ENCODE peak calls at places on chromosomes 3 and 15, in four cellular contexts. W is psoas muscle, L is hepatocyte, P is GM23338. B is an unnamed sample.

GRCh38 chr15:70062321-70062956 is 35.3 kb downstream of the TLE3 start:
- DNase-seq in L (peak; percentile 63), W (peak; percentile 77), P (no peak), B (peak; percentile 79)

GRCh38 chr3:109081746-109082510 is 36.0 kb downstream of the MORC1 start:
- DNase-seq in W (no peak), L (peak; percentile 70), P (peak; percentile 85), B (no peak)

GRCh38 chr3:61253756-61254155 is 2.5 kb upstream of the FHIT start:
- DNase-seq in L (no peak), P (no peak), W (no peak), B (no peak)

GRCh38 chr15:39942101-39942752 is 8.3 kb downstream of the EIF2AK4 start:
- DNase-seq in P (peak; percentile 62), W (no peak), L (no peak), B (no peak)

GRCh38 chr15:91928676-91929075 is 75.2 kb downstream of the SLCO3A1 start:
- DNase-seq in W (no peak), P (no peak), L (no peak), B (no peak)

GRCh38 chr15:81304226-81304625 is 19.7 kb downstream of the STARD5 start:
- DNase-seq in P (no peak), L (no peak), W (no peak), B (no peak)

GRCh38 chr3:192445768-192446644 is 281.3 kb downstream of the FGF12 start:
- DNase-seq in P (no peak), L (no peak), W (no peak), B (no peak)

GRCh38 chr3:124707667-124708066 is 22.6 kb upstream of the UMPS start:
- DNase-seq in P (peak; percentile 66), W (no peak), L (peak; percentile 45), B (no peak)

GRCh38 chr3:10964537-10965167 is 27.9 kb upstream of the SLC6A1 start:
- DNase-seq in W (no peak), L (peak; percentile 47), P (peak; percentile 78), B (no peak)

GRCh38 chr15:58332676-58333400 is 99.0 kb upstream of the LIPC start:
- DNase-seq in P (no peak), L (peak; percentile 43), W (no peak), B (no peak)

GRCh38 chr3:196708467-196708866 is 3.6 kb downstream of the CEP19 start:
- DNase-seq in L (no peak), W (no peak), P (no peak), B (no peak)

GRCh38 chr3:45112939-45113338 is 33.2 kb downstream of the CDCP1 start:
- DNase-seq in L (no peak), P (no peak), W (no peak), B (no peak)

GRCh38 chr15:40511472-40512133 is 40.8 kb downstream of the CHST14 start:
- DNase-seq in W (peak; percentile 89), L (peak; percentile 76), P (peak; percentile 87), B (peak; percentile 75)

GRCh38 chr15:31487811-31488436 is 161.3 kb downstream of the KLF13 start:
- DNase-seq in P (no peak), L (no peak), W (no peak), B (no peak)

GRCh38 chr3:155745795-155746550 is 1.1 kb upstream of the PLCH1 start:
- DNase-seq in P (peak; percentile 91), L (peak; percentile 35), W (no peak), B (no peak)

GRCh38 chr3:127484601-127485388 is 105.7 kb downstream of the TPRA1 start:
- DNase-seq in W (no peak), L (no peak), P (no peak), B (peak; percentile 11)

GRCh38 chr15:84804005-84804803 is 13.0 kb upstream of the ALPK3 start:
- DNase-seq in W (no peak), P (no peak), L (no peak), B (no peak)

GRCh38 chr3:17349093-17349492 is 393.3 kb downstream of the TBC1D5 start:
- DNase-seq in L (no peak), P (no peak), W (no peak), B (no peak)

GRCh38 chr15:63403254-63403945 is 21.8 kb upstream of the CA12 start:
- DNase-seq in L (no peak), W (no peak), P (no peak), B (no peak)

GRCh38 chr15:67543348-67543718 is 830 bp downstream of the MAP2K5 start:
- DNase-seq in W (peak; percentile 57), L (peak; percentile 19), P (no peak), B (no peak)

GRCh38 chr3:72271215-72271614 is 486.3 kb upstream of the PROK2 start:
- DNase-seq in P (no peak), L (no peak), W (peak; percentile 59), B (no peak)

GRCh38 chr3:177517906-177518305 is 320.6 kb upstream of the TBL1XR1 start:
- DNase-seq in W (no peak), L (no peak), P (no peak), B (no peak)

GRCh38 chr3:56154297-56154696 is 314.0 kb downstream of the ERC2 start:
- DNase-seq in L (no peak), W (no peak), P (no peak), B (no peak)

GRCh38 chr3:111926266-111926676 is 52.6 kb upstream of the ABHD10 start:
- DNase-seq in W (no peak), L (no peak), P (no peak), B (no peak)

GRCh38 chr3:79140718-79141117 is 627.1 kb downstream of the ROBO1 start:
- DNase-seq in W (no peak), L (no peak), P (no peak), B (no peak)

GRCh38 chr15:80844011-80844732 is 65.0 kb downstream of the CEMIP start:
- DNase-seq in L (no peak), W (no peak), P (no peak), B (no peak)

GRCh38 chr3:120095226-120096165 is 1.2 kb upstream of the GSK3B start:
- DNase-seq in P (peak; percentile 95), W (peak; percentile 94), L (peak; percentile 97), B (peak; percentile 93)
- TF ChIP-seq CTCF in P (no peak), W (no peak), L (no peak), B (no peak)

GRCh38 chr3:12275974-12276373 is 12.9 kb upstream of the PPARG start:
- DNase-seq in L (no peak), W (no peak), P (no peak), B (no peak)

GRCh38 chr3:12284591-12284990 is 4.3 kb upstream of the PPARG start:
- DNase-seq in P (no peak), W (no peak), L (no peak), B (no peak)

GRCh38 chr3:12280333-12280732 is 8.5 kb upstream of the PPARG start:
- DNase-seq in L (no peak), W (no peak), P (no peak), B (no peak)

GRCh38 chr3:12285003-12285555 is 3.8 kb upstream of the PPARG start:
- DNase-seq in L (no peak), P (no peak), W (no peak), B (no peak)

DNA sequence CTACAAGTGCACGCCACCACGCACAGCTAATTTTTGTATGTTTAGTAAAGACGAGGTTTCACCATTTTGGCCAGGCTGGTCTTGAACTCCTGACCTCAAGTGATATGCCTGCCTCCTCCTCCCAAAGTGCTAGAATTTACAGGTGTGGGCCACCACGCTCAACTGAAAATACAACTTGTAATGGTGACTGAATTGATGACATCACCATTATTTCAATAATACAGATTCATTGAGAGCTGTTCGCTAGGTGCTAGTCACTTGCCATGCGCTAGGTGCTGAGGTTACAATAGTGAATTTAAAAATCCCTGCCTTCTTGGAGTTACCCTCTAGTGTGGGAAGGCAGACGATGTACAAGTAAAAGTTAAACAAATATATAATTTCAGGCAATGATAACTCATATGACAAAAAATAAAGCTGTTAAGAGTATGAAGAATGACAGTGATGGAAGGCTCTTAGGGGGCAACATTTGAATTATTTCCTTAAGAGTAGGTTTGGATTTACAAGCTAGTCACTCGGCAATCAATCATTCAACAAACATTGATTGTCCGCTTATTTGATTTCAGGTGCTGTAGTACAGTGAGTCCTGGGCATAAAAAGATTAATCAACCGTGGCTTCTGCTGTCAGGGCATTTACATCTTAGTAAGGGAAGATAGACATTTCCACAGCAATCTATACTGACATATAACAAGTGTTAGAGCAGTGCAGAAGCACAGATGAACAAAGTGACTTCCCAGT is 9.1 kb upstream of the PPARG start:
- DNase-seq in P (no peak), L (no peak), W (no peak), B (no peak)
- H3K27me3 ChIP-seq in P (peaks cover 2% of the 10 kb centered on the region), L (no peaks in the 10 kb centered on the region), W (no peaks in the 10 kb centered on the region), B (no peaks in the 10 kb centered on the region)

DNA sequence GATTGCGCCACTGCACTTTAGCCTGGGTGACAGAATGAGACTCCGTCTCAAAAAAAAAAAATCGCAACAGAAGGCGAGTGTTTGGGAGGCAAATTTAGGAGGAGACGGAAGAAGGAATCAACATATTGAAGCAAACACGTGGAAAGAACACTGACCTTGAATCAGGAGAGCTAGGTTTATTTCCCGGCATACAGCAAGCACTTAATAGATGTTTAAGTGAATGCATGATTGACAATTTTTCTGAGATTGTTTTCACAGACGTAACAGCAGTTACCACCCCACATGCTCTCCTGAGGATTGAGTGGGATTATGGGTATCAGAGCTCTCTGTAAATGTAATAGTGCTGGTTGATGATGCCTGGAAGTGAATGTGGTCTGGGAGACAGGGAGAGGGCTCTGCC is 5.6 kb upstream of the RPP25 start:
- DNase-seq in P (no peak), L (no peak), W (no peak), B (no peak)
- H3K4me1 ChIP-seq in P (peaks cover 19% of the 10 kb centered on the region), L (peaks cover 20% of the 10 kb centered on the region), W (peaks cover 16% of the 10 kb centered on the region), B (peaks cover 18% of the 10 kb centered on the region)

GRCh38 chr3:81643721-81644120 is 117.7 kb downstream of the GBE1 start:
- DNase-seq in L (peak; percentile 19), P (peak; percentile 53), W (no peak), B (no peak)
- TF ChIP-seq CTCF in L (peak; percentile 36), P (peak; percentile 79), W (peak; percentile 13), B (peak; percentile 34)

GRCh38 chr15:77753939-77754338 is 121.2 kb upstream of the LINGO1 start:
- DNase-seq in L (no peak), P (no peak), W (no peak), B (no peak)
- H3K27me3 ChIP-seq in L (no peaks in the 10 kb centered on the region), P (no peaks in the 10 kb centered on the region), W (no peaks in the 10 kb centered on the region), B (no peaks in the 10 kb centered on the region)

GRCh38 chr3:53167418-53168174 is 6.6 kb downstream of the PRKCD start:
- DNase-seq in L (no peak), W (no peak), P (no peak), B (no peak)

GRCh38 chr3:53166781-53167291 is 5.8 kb downstream of the PRKCD start:
- DNase-seq in P (no peak), L (no peak), W (peak; percentile 84), B (peak; percentile 85)

GRCh38 chr3:53168175-53168923 is 7.3 kb downstream of the PRKCD start:
- DNase-seq in P (no peak), L (no peak), W (no peak), B (peak; percentile 71)

GRCh38 chr3:53164911-53165310 is 3.9 kb downstream of the PRKCD start:
- DNase-seq in W (no peak), P (peak; percentile 57), L (no peak), B (no peak)

DNA sequence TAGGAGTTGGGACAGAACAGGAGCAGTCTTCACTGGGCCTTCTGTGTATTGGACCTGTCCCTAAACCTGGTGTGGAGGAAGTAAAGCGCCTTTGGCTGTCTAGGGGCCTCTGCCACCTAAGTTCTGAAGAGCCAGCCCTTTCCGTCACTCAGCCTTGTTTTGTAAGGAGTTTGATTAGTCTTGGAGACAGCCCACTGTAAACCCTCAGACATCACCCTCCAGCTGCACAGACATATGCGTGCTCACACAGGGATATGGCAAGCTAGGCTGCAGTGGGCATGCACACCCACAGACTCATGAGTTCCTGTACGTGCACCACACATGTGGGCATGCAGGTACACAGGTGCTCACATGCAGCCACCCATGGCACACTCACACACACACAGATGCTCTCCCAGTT is 5.2 kb downstream of the PRKCD start:
- DNase-seq in L (no peak), W (no peak), P (no peak), B (no peak)
- H3K4me1 ChIP-seq in L (peaks cover 36% of the 10 kb centered on the region), W (peaks cover 7% of the 10 kb centered on the region), P (peaks cover 15% of the 10 kb centered on the region), B (peaks cover 38% of the 10 kb centered on the region)

GRCh38 chr3:150372320-150373118 is 35.6 kb upstream of the TSC22D2 start:
- DNase-seq in P (no peak), W (no peak), L (no peak), B (no peak)
- TF ChIP-seq CTCF in P (no peak), W (no peak), L (no peak), B (no peak)

B was measured in heart left ventricle.